ENCODE peak calls at places on chromosomes 1 and 21, in five cellular contexts. J is fibroblast of lung, T is lower lobe of right lung, D is upper lobe of right lung, N is left ventricle myocardium inferior. A is an unnamed sample.

GRCh38 chr1:78101514-78101913 is 55.7 kb downstream of the GIPC2 start:
- DNase-seq in J (peak), N (no peak), D (no peak), T (no peak), A (no peak)

GRCh38 chr1:39842726-39843305 is 40.5 kb downstream of the TRIT1 start:
- DNase-seq in D (no peak), T (no peak), N (no peak), J (no peak), A (peak)

GRCh38 chr21:38914531-38915385 is 109.0 kb downstream of the ETS2 start:
- DNase-seq in N (no peak), J (no peak), T (no peak), D (no peak), A (no peak)

GRCh38 chr1:155910621-155911121 is 478 bp downstream of the RIT1 start:
- DNase-seq in N (no peak), J (peak), D (no peak), T (no peak), A (peak)

GRCh38 chr1:234601217-234602017 is 8.6 kb downstream of the IRF2BP2 start:
- DNase-seq in D (no peak), N (no peak), T (no peak), J (peak), A (no peak)

GRCh38 chr1:88985033-88985432 is 7.4 kb downstream of the KYAT3 start:
- DNase-seq in D (no peak), N (no peak), T (no peak), J (peak), A (no peak)

GRCh38 chr1:47972864-47973437 is 24.2 kb downstream of the TRABD2B start:
- DNase-seq in J (no peak), N (no peak), T (no peak), D (no peak), A (peak)

GRCh38 chr1:227961651-227962050 is 13.9 kb upstream of the WNT9A start:
- DNase-seq in T (no peak), N (no peak), D (no peak), J (no peak), A (no peak)

GRCh38 chr1:84330125-84330984 is 28.8 kb downstream of the SAMD13 start:
- DNase-seq in D (no peak), J (no peak), T (no peak), N (no peak), A (no peak)

GRCh38 chr1:179996099-179996498 is 41.5 kb downstream of the CEP350 start:
- DNase-seq in D (no peak), N (no peak), J (no peak), T (no peak), A (no peak)

GRCh38 chr21:46031484-46031883 is 49.9 kb downstream of the COL6A1 start:
- DNase-seq in T (no peak), J (no peak), D (no peak), N (no peak), A (no peak)

GRCh38 chr1:5235355-5235899 is 581.0 kb downstream of the AJAP1 start:
- DNase-seq in J (no peak), D (no peak), N (no peak), T (no peak), A (no peak)

GRCh38 chr1:5227114-5227513 is 572.7 kb downstream of the AJAP1 start:
- DNase-seq in N (no peak), D (no peak), J (no peak), T (no peak), A (no peak)

GRCh38 chr1:5238351-5239123 is 584.1 kb downstream of the AJAP1 start:
- DNase-seq in D (no peak), J (no peak), N (no peak), T (no peak), A (no peak)

DNA sequence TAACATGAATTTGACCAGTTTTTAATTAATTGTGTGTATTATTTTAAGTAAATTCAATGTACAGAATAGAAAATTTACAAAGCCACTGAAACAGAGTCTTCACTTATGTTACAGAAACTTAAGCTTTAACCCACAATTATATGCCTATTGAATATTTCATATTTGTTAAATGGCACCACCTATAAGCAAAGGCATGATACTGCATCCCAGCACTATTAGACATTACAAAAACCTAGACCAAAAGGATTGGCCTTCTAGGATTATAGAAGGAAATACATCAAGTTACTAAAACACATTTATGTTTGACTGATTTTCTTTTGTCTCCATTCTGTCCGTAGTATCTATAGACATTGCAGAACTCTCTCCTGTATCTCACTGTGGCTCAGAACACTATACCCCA is 578.1 kb downstream of the AJAP1 start:
- DNase-seq in N (no peak), D (no peak), J (no peak), T (no peak), A (no peak)
- H3K4me3 ChIP-seq in N (no peak), D (no peak), J (no peak), T (no peak), A (no peak)

GRCh38 chr21:43864313-43864805 is 664 bp upstream of the AGPAT3 start:
- DNase-seq in N (peak), D (peak), T (peak), J (peak), A (peak)
- H3K27ac ChIP-seq in N (peak), D (peak), T (peak), J (no peak), A (peak)

GRCh38 chr1:220878223-220879081 is 791 bp upstream of the HLX start:
- DNase-seq in D (peak), T (no peak), J (peak), N (peak), A (no peak)
- TF ChIP-seq CTCF in D (no peak), T (no peak), J (no peak), N (no peak), A (no peak)

GRCh38 chr1:1371741-1372711 is 3.0 kb downstream of the AURKAIP1 start:
- DNase-seq in T (peak), N (peak), J (peak), D (peak), A (peak)

GRCh38 chr1:1374068-1374860 is 743 bp downstream of the AURKAIP1 start:
- DNase-seq in J (no peak), T (peak), N (no peak), D (peak), A (no peak)

GRCh38 chr1:1371354-1371740 is 3.7 kb downstream of the AURKAIP1 start:
- DNase-seq in N (no peak), T (no peak), D (no peak), J (no peak), A (no peak)

GRCh38 chr1:1373493-1374067 is 1.4 kb downstream of the AURKAIP1 start:
- DNase-seq in N (no peak), D (no peak), J (no peak), T (no peak), A (no peak)

GRCh38 chr1:1373051-1373450 is 2.0 kb downstream of the AURKAIP1 start:
- DNase-seq in T (no peak), N (no peak), J (no peak), D (no peak), A (no peak)
- H3K4me3 ChIP-seq in T (no peak), N (no peak), J (no peak), D (no peak), A (no peak)

GRCh38 chr1:1164701-1165451 is 8.8 kb upstream of the TTLL10 start:
- DNase-seq in D (no peak), J (no peak), T (no peak), N (no peak), A (no peak)

GRCh38 chr1:1165900-1166421 is 7.7 kb upstream of the TTLL10 start:
- DNase-seq in N (no peak), D (no peak), J (no peak), T (no peak), A (no peak)

GRCh38 chr1:1166642-1167415 is 6.9 kb upstream of the TTLL10 start:
- DNase-seq in N (no peak), J (no peak), T (no peak), D (no peak), A (no peak)

GRCh38 chr1:1164361-1164700 is 9.3 kb upstream of the TTLL10 start:
- DNase-seq in J (no peak), D (no peak), T (no peak), N (no peak), A (no peak)

GRCh38 chr1:1165485-1165884 is 8.2 kb upstream of the TTLL10 start:
- DNase-seq in N (no peak), D (no peak), T (no peak), J (no peak), A (no peak)
- H3K27ac ChIP-seq in N (no peak), D (no peak), T (no peak), J (no peak), A (no peak)

DNA sequence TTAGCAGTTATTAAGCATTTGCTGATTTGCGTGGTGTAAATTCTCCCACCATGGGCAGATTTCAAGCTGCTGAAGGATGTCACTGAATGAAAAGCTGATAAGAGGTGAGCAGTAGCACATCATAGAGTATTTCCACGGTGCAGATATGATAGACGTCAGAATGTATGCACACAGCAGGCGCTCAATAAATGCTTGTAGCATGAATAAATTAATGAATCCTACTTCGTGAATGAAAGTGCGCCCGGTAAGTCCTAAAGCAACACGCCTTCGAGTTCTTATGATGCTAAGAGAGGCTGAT is 505 bp upstream of the UBIAD1 start:
- DNase-seq in D (no peak), N (no peak), J (no peak), T (no peak), A (no peak)
- TF ChIP-seq CTCF in D (peak), N (no peak), J (no peak), T (peak), A (no peak)

DNA sequence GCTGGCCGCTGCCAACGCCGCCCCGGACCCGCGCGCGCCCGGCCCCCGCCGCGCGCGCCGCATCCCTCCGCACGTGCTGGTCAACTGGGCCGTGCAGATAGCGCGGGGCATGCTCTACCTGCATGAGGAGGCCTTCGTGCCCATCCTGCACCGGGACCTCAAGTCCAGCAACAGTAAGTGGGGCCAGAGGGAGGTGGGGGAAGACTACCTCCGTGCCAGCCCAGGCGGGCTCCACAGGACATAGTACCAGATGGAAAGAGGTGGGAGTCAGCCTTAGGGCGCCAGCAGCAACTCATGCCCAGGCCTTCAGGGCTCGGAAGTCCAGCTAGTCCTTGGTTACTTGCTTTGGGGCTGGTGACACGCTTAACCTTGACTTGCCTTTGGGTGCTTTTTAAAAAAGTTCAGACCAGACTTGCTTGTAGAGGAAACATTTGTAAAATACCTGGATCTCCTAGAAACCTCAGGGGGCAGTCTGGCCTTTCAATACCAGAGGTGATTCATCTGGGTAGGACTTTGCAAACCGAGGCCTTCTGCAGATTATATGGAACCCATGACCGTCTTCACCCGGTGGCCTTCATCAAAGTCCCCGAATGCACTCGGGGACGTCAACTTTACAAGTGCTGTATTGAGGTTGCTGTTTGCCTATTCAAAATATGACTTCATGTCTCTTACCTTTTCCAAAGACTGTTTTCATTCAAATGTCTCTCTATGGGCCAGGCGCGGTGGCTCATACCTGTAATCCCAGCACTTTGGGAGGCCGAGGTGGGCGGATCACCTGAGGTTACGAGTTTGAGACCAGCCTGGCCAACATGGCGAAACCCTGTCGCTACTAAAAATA is 1.4 kb downstream of the MAP3K21 start:
- DNase-seq in N (no peak), D (peak), J (no peak), T (no peak), A (peak)
- H3K4me3 ChIP-seq in N (peak), D (peak), J (peak), T (peak), A (peak)

DNA sequence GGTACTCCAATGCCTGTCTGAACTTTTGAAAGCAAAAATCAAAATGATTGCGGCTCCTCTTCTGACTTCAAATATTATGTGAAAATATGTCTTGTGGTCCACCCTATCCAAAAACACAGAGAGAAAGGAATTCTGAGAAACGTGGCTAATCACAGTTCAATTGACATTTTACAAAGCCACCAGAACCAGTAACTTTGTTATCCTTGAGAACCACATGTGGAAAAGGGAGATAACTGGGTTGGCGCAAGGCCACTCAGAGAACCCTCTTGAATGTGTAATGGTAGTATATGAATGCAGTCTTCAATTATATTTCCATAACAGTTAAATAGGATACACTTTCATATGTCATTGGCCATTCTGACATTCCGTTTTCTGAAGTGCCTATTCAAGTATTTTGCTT is 1030.0 kb upstream of the TMPRSS15 start:
- DNase-seq in N (no peak), D (no peak), T (no peak), J (no peak), A (no peak)
- H3K27ac ChIP-seq in N (no peak), D (no peak), T (no peak), J (no peak), A (no peak)